ENCODE peak calls at places on chromosomes 2 and 18, in five cellular contexts. X is progenitor cell of endocrine pancreas, V is Calu3, S is GM06990, L is T-helper 2 cell. N is an unnamed sample.

GRCh38 chr2:20214566-20215182 is 10.3 kb downstream of the SDC1 start:
- DNase-seq in X (no peak), V (no peak), S (no peak), L (no peak), N (no peak)

GRCh38 chr18:50973367-50974126 is 5.7 kb downstream of the ELAC1 start:
- DNase-seq in X (no peak), V (peak), S (no peak), L (peak), N (peak)

GRCh38 chr2:187993516-187993915 is 298.2 kb upstream of the GULP1 start:
- DNase-seq in X (no peak), V (no peak), S (no peak), L (no peak), N (no peak)

GRCh38 chr2:192236136-192236535 is 41.4 kb upstream of the TMEFF2 start:
- DNase-seq in X (no peak), V (no peak), S (no peak), L (no peak), N (no peak)

GRCh38 chr2:226802573-226802972 is 3.0 kb upstream of the IRS1 start:
- DNase-seq in X (no peak), V (peak), S (peak), L (peak), N (peak)

GRCh38 chr18:8948471-8949149 is 153.9 kb upstream of the NDUFV2 start:
- DNase-seq in X (no peak), V (no peak), S (no peak), L (no peak), N (peak)

GRCh38 chr2:55957142-55957541 is 33.6 kb upstream of the EFEMP1 start:
- DNase-seq in X (no peak), V (no peak), S (no peak), L (no peak), N (no peak)

GRCh38 chr2:120368086-120368485 is 22.1 kb downstream of the INHBB start:
- DNase-seq in X (no peak), V (no peak), S (no peak), L (no peak), N (no peak)

GRCh38 chr18:26854292-26854881 is 11.1 kb downstream of the AQP4 start:
- DNase-seq in X (no peak), V (no peak), S (no peak), L (no peak), N (no peak)

GRCh38 chr2:46497726-46498125 is 18.4 kb downstream of the TMEM247 start:
- DNase-seq in X (no peak), V (no peak), S (no peak), L (no peak), N (no peak)

GRCh38 chr2:198639580-198639979 is 818.2 kb downstream of the SATB2 start:
- DNase-seq in X (no peak), V (no peak), S (no peak), L (no peak), N (no peak)

GRCh38 chr2:215845839-215846586 is 167.3 kb downstream of the MREG start:
- DNase-seq in X (no peak), V (no peak), S (peak), L (no peak), N (no peak)